ENCODE peak calls at places on chromosome 2, in nine cellular contexts. X is activated CD4-positive, alpha-beta T cell treated with anti-CD3 and anti-CD28 coated beads for 48 hours; I is Calu3; S is amniotic stem cell; G is HEK293T; F is thoracic aorta; K is brain pericyte; B is epithelial cell of proximal tubule; E is HCEC 1CT. Y is an unnamed sample.

GRCh38 chr2:179272406-179273192 is 8.0 kb upstream of the SESTD1 start:
- DNase-seq in G (no peak), I (no peak), B (no peak), S (no peak), X (no peak), K (no peak), E (peak; percentile 39), F (no peak), Y (peak; percentile 85)

GRCh38 chr2:98866033-98866432 is 70.0 kb downstream of the CRACDL start:
- DNase-seq in E (no peak), K (no peak), F (no peak), G (no peak), B (no peak), S (no peak), I (no peak), X (no peak), Y (no peak)

GRCh38 chr2:162261032-162261945 is 18.0 kb upstream of the FAP start:
- DNase-seq in S (peak; percentile 42), B (no peak), G (no peak), K (no peak), I (peak; percentile 38), E (peak; percentile 86), F (no peak), X (no peak), Y (no peak)

GRCh38 chr2:199738723-199739412 is 112.1 kb downstream of the FTCDNL1 start:
- DNase-seq in B (peak; percentile 42), F (no peak), K (no peak), S (no peak), G (no peak), E (peak; percentile 87), X (no peak), I (no peak), Y (no peak)

GRCh38 chr2:235533616-235534385 is 40.0 kb downstream of the AGAP1 start:
- DNase-seq in I (no peak), E (no peak), B (no peak), S (no peak), G (no peak), F (no peak), X (no peak), K (no peak), Y (no peak)

GRCh38 chr2:211204456-211204855 is 648.1 kb downstream of the CPS1 start:
- DNase-seq in I (no peak), X (no peak), B (no peak), F (no peak), S (no peak), K (no peak), G (no peak), E (no peak), Y (no peak)

GRCh38 chr2:168821992-168822391 is 19.6 kb downstream of the NOSTRIN start:
- DNase-seq in E (no peak), K (no peak), B (no peak), I (no peak), G (no peak), S (no peak), F (no peak), X (no peak), Y (no peak)

GRCh38 chr2:212995920-212996319 is 155.5 kb downstream of the IKZF2 start:
- DNase-seq in X (no peak), B (no peak), I (no peak), E (peak; percentile 65), G (no peak), S (peak; percentile 17), K (no peak), F (no peak), Y (no peak)

GRCh38 chr2:164620873-164621760 is at the start of gene GRB14:
- DNase-seq in K (no peak), B (no peak), I (peak; percentile 94), X (no peak), F (no peak), E (no peak), S (no peak), G (peak; percentile 70), Y (peak; percentile 68)

GRCh38 chr2:38037757-38038615 is 38.0 kb downstream of the CYP1B1 start:
- DNase-seq in E (no peak), S (no peak), B (peak; percentile 18), X (peak; percentile 48), G (no peak), K (peak; percentile 45), F (no peak), I (peak; percentile 27), Y (no peak)

GRCh38 chr2:19073522-19073921 is 284.9 kb downstream of the OSR1 start:
- DNase-seq in F (no peak), X (no peak), I (peak; percentile 46), K (no peak), B (no peak), G (no peak), E (peak; percentile 72), S (peak; percentile 16), Y (no peak)

GRCh38 chr2:216569765-216570164 is 63.5 kb upstream of the IGFBP2 start:
- DNase-seq in B (no peak), K (no peak), E (no peak), I (no peak), F (no peak), X (no peak), G (no peak), S (no peak), Y (no peak)

GRCh38 chr2:6770006-6770405 is 95.7 kb downstream of the CMPK2 start:
- DNase-seq in B (no peak), G (no peak), F (no peak), I (no peak), S (no peak), X (no peak), E (no peak), K (no peak), Y (no peak)